ENCODE peak calls at places on chromosome 15, in seven cellular contexts. J is HFFc6, E is ACHN, K is bronchial epithelial cell, U is GDM1, H is pulmonary artery endothelial cell, M is heart left ventricle. N is an unnamed sample.

GRCh38 chr15:40471105-40471777 is 457 bp downstream of the CHST14 start:
- DNase-seq in J (no peak), E (peak), K (no peak), U (no peak), H (no peak), M (no peak), N (no peak)

GRCh38 chr15:77608774-77609173 is 23.9 kb downstream of the LINGO1 start:
- DNase-seq in J (no peak), E (no peak), K (no peak), U (no peak), H (no peak), M (no peak), N (no peak)

GRCh38 chr15:72197460-72198409 is at the start of gene GRAMD2A:
- DNase-seq in J (no peak), E (peak), K (peak), U (no peak), H (no peak), M (no peak), N (peak)

GRCh38 chr15:27725733-27726132 is 373.4 kb downstream of the OCA2 start:
- DNase-seq in J (no peak), E (no peak), K (no peak), U (no peak), H (no peak), M (no peak), N (no peak)

GRCh38 chr15:98694153-98694552 is 45.8 kb downstream of the IGF1R start:
- DNase-seq in J (no peak), E (no peak), K (no peak), U (no peak), H (no peak), M (no peak), N (no peak)

GRCh38 chr15:56496635-56497034 is 31.7 kb upstream of the MNS1 start:
- DNase-seq in J (peak), E (peak), K (peak), U (peak), H (peak), M (no peak), N (peak)

GRCh38 chr15:51076898-51077564 is 17.7 kb downstream of the TNFAIP8L3 start:
- DNase-seq in J (no peak), E (no peak), K (no peak), U (no peak), H (no peak), M (peak), N (peak)

GRCh38 chr15:84915011-84915958 is 30.8 kb downstream of the SLC28A1 start:
- DNase-seq in J (peak), E (peak), K (peak), U (peak), H (peak), M (peak), N (peak)

GRCh38 chr15:78067328-78068241 is 9.9 kb downstream of the TBC1D2B start:
- DNase-seq in J (peak), E (no peak), K (no peak), U (no peak), H (no peak), M (no peak), N (no peak)

GRCh38 chr15:52441846-52442245 is 86.8 kb downstream of the MYO5A start:
- DNase-seq in J (no peak), E (no peak), K (no peak), U (no peak), H (no peak), M (no peak), N (no peak)

GRCh38 chr15:79820176-79820575 is 76.6 kb downstream of the MTHFS start:
- DNase-seq in J (no peak), E (no peak), K (no peak), U (no peak), H (no peak), M (no peak), N (no peak)

N was measured in RCC 7860.